ENCODE peak calls at places on chromosome 21, in four cellular contexts. O, R, P and Z are unnamed samples.

GRCh38 chr21:45512626-45513002 is 29.6 kb downstream of the SLC19A1 start:
- DNase-seq in O (no peak), R (no peak), P (peak; percentile 75), Z (no peak)

GRCh38 chr21:44875341-44875740 is 1.9 kb upstream of the PTTG1IP start:
- DNase-seq in O (peak; percentile 34), R (peak; percentile 55), P (no peak), Z (peak; percentile 67)

GRCh38 chr21:32022141-32022540 is 149.3 kb downstream of the HUNK start:
- DNase-seq in O (no peak), R (no peak), P (no peak), Z (no peak)

GRCh38 chr21:42524341-42525227 is 10.9 kb downstream of the SLC37A1 start:
- DNase-seq in O (peak; percentile 85), R (peak; percentile 76), P (no peak), Z (peak; percentile 17)

GRCh38 chr21:17901458-17902092 is 82.4 kb upstream of the C21orf91 start:
- DNase-seq in O (no peak), R (peak; percentile 22), P (no peak), Z (no peak)

GRCh38 chr21:35925497-35925896 is 134.8 kb downstream of the SETD4 start:
- DNase-seq in O (peak; percentile 9), R (peak; percentile 77), P (no peak), Z (peak; percentile 71)

GRCh38 chr21:18705971-18706370 is 302.4 kb upstream of the TMPRSS15 start:
- DNase-seq in O (no peak), R (peak; percentile 4), P (no peak), Z (no peak)

GRCh38 chr21:22758478-22758877 is 1760.3 kb downstream of the NCAM2 start:
- DNase-seq in O (no peak), R (peak; percentile 0), P (no peak), Z (no peak)

DNA sequence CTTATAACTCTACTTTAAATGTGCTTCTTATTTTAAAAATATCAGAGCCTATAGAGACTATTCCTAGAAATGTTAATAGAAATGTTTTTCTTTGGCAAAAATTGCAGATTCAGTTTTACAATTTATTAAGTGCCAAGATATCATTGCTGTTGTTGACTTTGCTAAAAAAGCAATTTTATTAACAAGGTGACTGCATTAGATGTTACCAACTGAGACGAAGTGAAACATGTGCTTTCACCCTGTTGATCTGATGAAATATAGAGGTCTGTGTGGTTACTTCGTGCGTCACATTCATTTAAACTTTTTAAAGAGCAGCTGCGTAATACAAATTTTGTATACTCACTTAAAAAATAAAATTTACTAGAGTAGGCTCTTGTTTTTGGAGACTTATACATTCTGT is 465.7 kb downstream of the USP25 start:
- DNase-seq in O (no peak), R (peak; percentile 83), P (no peak), Z (peak; percentile 77)
- TF ChIP-seq CTCF in O (no peak), R (no peak), P (no peak), Z (no peak)

GRCh38 chr21:33360871-33361602 is 36.3 kb downstream of the IFNAR1 start:
- DNase-seq in O (peak; percentile 85), R (peak; percentile 74), P (peak; percentile 96), Z (peak; percentile 69)
- H3K4me3 ChIP-seq in O (peak overlapping the region; percentile 38), R (no peak overlapping the region), P (no peak overlapping the region), Z (no peak overlapping the region)

DNA sequence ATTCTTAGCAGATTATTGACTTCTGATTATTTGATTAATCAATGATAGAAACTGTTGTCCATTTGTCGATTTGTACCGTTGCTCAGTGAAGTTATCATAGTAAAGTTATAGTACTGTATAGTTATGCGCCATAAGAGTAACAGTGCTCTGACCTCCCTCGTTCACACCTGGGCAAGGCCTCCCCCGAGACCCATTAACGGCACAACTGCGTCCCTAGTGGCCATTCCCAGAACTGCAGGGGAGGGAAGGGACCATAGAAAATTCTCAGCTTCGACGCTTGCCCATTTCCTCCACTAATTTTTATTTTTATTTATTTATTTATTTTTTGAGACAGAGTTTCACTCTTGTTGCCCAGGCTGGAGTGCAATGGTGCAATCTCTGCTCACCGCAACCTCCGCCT is 334.4 kb downstream of the DSCAM start:
- DNase-seq in O (peak; percentile 17), R (no peak), P (no peak), Z (no peak)
- TF ChIP-seq CTCF in O (peak; percentile 81), R (peak; percentile 54), P (no peak), Z (peak; percentile 16)

DNA sequence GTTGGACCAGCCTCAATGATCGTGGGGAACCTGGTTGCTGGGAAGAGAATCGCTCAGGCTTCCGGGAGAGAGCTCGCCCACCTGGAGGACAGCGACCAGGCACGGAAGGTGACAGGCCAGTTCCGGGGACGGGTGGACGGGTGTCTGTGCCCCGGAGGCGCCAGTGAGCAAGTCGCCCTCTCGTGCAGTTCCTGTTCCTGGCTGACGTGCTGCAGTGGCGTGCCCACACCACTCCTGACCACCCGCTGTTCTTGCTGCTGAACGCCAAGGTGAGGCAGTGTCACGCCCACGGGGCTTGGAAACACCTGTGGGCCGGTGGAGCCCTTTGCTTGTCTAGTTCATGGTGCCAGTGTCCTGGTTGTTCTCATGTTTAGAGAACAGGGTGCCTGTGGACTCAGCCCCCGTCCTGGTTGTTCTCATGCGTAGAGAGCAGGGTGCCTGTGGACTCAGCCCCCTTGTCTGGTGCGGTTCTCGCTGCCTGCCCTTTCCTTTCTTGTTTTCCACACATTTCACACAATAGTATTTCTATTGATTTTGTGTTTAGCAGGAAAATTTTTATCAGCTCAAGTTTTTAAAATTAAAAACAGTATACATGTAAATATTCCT is 53.1 kb downstream of the S100B start:
- DNase-seq in O (peak; percentile 49), R (no peak), P (no peak), Z (no peak)
- H3K4me3 ChIP-seq in O (peak overlapping the region; percentile 42), R (no peak overlapping the region), P (no peak overlapping the region), Z (no peak overlapping the region)

DNA sequence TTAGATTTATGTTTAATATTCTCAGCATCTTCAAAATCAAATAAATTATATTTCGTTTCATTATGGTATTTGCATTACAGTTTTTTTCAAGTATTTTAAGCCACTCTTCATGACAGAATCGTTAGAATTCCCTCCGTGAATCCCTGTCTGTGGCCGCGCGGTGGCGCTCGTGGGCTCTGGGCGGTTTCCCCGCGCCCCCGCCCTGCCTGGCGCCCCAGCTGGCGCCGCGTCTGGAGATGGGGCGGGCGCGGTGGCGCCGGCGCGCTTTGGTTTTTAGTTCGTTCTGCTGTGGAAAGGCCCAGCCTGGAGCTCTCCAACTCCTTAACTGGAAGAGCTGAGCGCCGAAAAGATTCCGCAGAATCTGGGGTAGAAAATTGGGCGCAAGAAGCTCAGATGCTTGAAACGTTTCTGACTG is 25.7 kb downstream of the PRMT2 start:
- DNase-seq in O (peak; percentile 55), R (peak; percentile 82), P (no peak), Z (peak; percentile 87)
- TF ChIP-seq CTCF in O (peak; percentile 83), R (peak; percentile 79), P (no peak), Z (peak; percentile 57)

GRCh38 chr21:33936221-33937038 is 20.8 kb upstream of the ATP5PO start:
- DNase-seq in O (no peak), R (no peak), P (peak; percentile 87), Z (no peak)

GRCh38 chr21:33937931-33938339 is 22.3 kb upstream of the ATP5PO start:
- DNase-seq in O (no peak), R (no peak), P (no peak), Z (no peak)

GRCh38 chr21:33937146-33937545 is 21.5 kb upstream of the ATP5PO start:
- DNase-seq in O (no peak), R (no peak), P (peak; percentile 72), Z (no peak)

GRCh38 chr21:33931799-33932390 is 16.3 kb upstream of the ATP5PO start:
- DNase-seq in O (no peak), R (no peak), P (no peak), Z (no peak)

GRCh38 chr21:33932731-33933130 is 17.1 kb upstream of the ATP5PO start:
- DNase-seq in O (no peak), R (no peak), P (no peak), Z (no peak)
- H3K4me3 ChIP-seq in O (no peak overlapping the region), R (no peak overlapping the region), P (no peak overlapping the region), Z (no peak overlapping the region)

DNA sequence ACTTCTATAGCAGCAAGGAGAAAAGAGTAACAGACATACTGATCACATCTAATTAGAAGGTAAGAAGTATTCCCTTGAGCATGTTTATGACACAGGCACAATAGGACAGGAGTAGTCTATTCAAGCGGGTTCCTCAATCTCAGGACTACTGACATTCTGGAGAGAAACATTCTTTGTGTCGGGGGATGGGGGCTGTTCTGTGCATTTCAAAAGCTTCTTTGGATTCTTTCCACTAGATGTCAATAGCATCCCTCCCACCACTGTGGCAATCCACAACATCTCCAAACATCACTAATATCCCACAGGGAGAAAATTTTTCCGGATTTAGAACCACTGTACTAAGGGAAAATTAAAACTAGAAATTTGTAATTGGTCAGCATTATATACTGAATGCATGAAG is 56.9 kb downstream of the ADAMTS5 start:
- DNase-seq in O (no peak), R (peak; percentile 5), P (no peak), Z (no peak)
- TF ChIP-seq CTCF in O (no peak), R (peak; percentile 15), P (no peak), Z (no peak)

GRCh38 chr21:29178936-29179335 is 48.5 kb downstream of the MAP3K7CL start:
- DNase-seq in O (no peak), R (no peak), P (no peak), Z (no peak)

GRCh38 chr21:29182674-29183073 is 52.2 kb downstream of the MAP3K7CL start:
- DNase-seq in O (no peak), R (no peak), P (no peak), Z (no peak)

GRCh38 chr21:29179503-29179902 is 49.1 kb downstream of the MAP3K7CL start:
- DNase-seq in O (no peak), R (no peak), P (no peak), Z (no peak)

GRCh38 chr21:29184047-29184446 is 53.6 kb downstream of the MAP3K7CL start:
- DNase-seq in O (no peak), R (no peak), P (no peak), Z (no peak)

DNA sequence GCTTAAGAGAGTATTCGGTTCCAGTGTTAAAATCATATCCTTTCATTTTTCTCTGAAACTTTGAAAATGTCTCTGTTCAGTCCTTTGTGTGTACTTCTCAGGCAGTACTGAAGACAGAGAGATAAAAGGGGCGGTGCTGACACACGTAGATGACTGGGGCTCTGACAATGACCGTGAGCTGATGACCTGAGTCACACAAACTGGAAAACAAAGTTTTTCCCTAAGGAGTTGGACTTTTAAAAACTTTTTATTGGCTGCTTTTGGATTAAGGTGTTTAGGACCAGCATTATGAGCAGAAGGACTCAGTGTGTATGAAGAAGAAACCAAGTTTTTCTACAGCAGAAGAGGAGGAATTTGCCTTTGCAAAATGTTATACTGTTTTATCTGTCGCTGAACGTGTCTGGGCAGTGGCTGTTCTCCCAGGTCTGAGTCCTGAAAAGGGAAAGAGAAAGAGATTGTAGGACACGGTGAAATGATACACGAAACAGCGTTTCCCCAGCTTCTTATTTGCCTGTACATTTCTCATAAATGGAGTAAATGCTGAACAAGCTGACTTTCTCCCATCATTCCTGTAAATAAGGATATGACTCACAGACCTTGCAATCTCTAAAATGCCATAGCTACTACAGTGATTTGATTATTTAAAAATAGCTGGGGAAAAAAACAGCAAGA is 51.5 kb downstream of the MAP3K7CL start:
- DNase-seq in O (no peak), R (peak; percentile 93), P (no peak), Z (peak; percentile 93)
- H3K4me3 ChIP-seq in O (no peak overlapping the region), R (peak overlapping the region; percentile 39), P (no peak overlapping the region), Z (peak overlapping the region; percentile 60)

GRCh38 chr21:39127506-39127905 is 55.7 kb downstream of the PSMG1 start:
- DNase-seq in O (no peak), R (no peak), P (no peak), Z (no peak)
- TF ChIP-seq CTCF in O (no peak), R (no peak), P (no peak), Z (no peak)